ENCODE peak calls at places on chromosomes 1 and 21, in four cellular contexts. A is upper lobe of right lung, H is transverse colon, U is GM23338. C is an unnamed sample. For H3K4me1 and H3K36me3, the result is how much of the 10 kb centered on the place peaks cover.

GRCh38 chr1:178798232-178798861 is 72.5 kb downstream of the ANGPTL1 start:
- DNase-seq in A (no peak), H (no peak), U (no peak), C (no peak)

GRCh38 chr21:19400223-19400770 is 996.7 kb upstream of the TMPRSS15 start:
- DNase-seq in H (no peak), A (no peak), U (no peak), C (no peak)

GRCh38 chr1:219686171-219686570 is 73.3 kb upstream of the ZC3H11B start:
- DNase-seq in A (no peak), U (no peak), H (no peak), C (no peak)

GRCh38 chr21:38793926-38794713 is 11.6 kb upstream of the ETS2 start:
- DNase-seq in U (no peak), A (no peak), H (no peak), C (no peak)

GRCh38 chr1:233356705-233356987 is 29.1 kb downstream of the MAP3K21 start:
- DNase-seq in U (no peak), A (no peak), H (no peak), C (no peak)

GRCh38 chr21:34364921-34365320 is 1.1 kb downstream of the KCNE2 start:
- DNase-seq in A (no peak), U (no peak), H (no peak), C (no peak)

GRCh38 chr1:151327903-151328674 is 873 bp upstream of the PI4KB start:
- DNase-seq in H (peak), A (peak), U (peak), C (no peak)

GRCh38 chr1:186286615-186287317 is 88.3 kb downstream of the TPR start:
- DNase-seq in A (no peak), H (no peak), U (no peak), C (no peak)

GRCh38 chr1:204445860-204446412 is 34.3 kb upstream of the PPP1R15B start:
- DNase-seq in U (peak), H (peak), A (peak), C (peak)

GRCh38 chr1:215888159-215888558 is 321.1 kb downstream of the KCTD3 start:
- DNase-seq in A (no peak), H (no peak), U (peak), C (no peak)

GRCh38 chr1:46615735-46616134 is 876 bp downstream of the MOB3C start:
- DNase-seq in H (no peak), U (no peak), A (no peak), C (no peak)

GRCh38 chr1:184437306-184437705 is 50.5 kb downstream of the C1orf21 start:
- DNase-seq in A (no peak), U (no peak), H (peak), C (no peak)

GRCh38 chr1:81582467-81582986 is 218.2 kb upstream of the ADGRL2 start:
- DNase-seq in H (no peak), A (no peak), U (no peak), C (no peak)

DNA sequence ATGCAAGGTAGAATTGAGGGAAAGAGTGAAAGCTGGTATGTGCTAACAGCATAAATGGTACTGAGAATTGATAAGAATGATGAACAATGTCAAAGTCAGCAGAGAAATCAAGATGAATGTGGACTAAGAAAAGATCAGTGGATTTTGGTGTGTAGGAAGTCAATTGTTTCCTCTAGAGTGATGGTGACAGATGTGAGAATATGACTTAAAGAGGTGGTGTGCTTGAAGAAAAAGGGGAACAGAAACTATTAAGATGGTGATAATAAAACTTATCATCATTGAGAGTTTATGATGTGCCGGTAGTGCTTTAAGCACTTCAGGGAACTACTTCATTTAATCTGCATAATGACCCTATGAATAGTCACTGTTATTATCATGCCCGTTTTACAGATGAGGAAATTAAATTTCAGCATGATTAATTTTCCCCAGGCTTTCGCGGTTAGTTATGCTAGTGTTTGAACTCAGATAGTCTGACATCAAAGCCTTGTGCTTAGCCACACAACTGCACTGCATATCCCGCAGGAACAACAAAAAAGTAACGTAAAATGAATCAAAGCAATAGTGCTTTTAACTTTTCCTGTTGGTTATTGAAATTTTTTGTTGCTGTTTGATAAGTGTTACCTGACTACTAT is 246.9 kb upstream of the LRRC7 start:
- DNase-seq in A (no peak), U (no peak), H (no peak), C (no peak)
- H3K4me1 ChIP-seq in A (under half), U (under half), H (under half), C (under half)

DNA sequence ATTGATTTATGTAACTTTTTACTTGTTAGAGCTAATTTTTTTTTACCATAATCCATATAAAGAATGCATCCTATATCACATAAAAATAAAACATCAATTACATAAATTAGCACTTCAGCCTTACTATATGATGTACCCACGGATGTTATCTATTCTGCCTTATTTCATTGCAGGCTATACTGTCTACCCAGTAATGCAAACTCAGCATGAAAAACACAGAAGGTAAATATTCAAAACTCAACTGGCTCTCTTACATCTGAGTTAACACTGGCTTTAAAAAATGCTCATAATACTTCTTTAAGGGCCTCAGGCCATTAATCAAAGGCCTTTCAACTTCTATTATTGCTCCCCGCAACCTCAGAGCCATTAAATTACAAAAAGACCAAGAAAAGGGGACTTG is 65.8 kb downstream of the AHCTF1 start:
- DNase-seq in U (no peak), A (no peak), H (no peak), C (no peak)
- H3K36me3 ChIP-seq in U (under half), A (half or more), H (under half), C (under half)

GRCh38 chr1:61253912-61254628 is 171.7 kb downstream of the NFIA start:
- DNase-seq in A (no peak), H (no peak), U (no peak), C (no peak)
- H3K4me1 ChIP-seq in A (under half), H (under half), U (under half), C (under half)

DNA sequence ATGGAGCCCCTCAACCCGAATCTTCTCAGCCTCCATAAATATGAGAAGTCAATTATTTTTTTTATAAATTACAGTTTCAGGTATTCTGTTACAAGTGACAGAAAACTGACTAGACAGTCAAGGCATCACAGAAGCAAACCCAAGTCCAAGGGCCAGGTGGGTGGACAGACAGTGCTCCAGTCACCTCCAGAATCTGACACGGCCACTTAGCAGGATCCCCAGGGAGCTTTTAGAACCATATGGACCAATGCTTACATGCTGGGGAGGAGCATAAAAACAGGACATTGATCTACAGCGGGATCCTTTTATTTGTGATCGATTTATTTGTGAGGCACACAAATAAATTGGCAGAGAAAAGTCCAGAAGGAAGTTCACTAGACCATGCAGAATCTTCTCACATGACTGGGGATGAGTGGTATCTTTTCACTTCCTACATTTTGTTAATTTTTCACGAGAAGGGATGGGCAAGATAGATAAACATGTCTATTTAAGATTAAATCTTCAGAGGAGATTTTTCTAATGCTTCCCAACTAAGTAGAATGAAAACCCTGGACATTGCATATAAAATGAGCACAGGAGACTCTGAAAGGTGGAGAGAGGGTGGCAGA is 15.0 kb downstream of the ZNF496 start:
- DNase-seq in A (no peak), U (no peak), H (no peak), C (no peak)
- H3K36me3 ChIP-seq in A (under half), U (under half), H (under half), C (under half)

GRCh38 chr1:40381268-40382109 is 8.0 kb downstream of the SMAP2 start:
- DNase-seq in H (no peak), U (no peak), A (no peak), C (peak)
- H3K4me1 ChIP-seq in H (under half), U (under half), A (half or more), C (half or more)

GRCh38 chr1:206421616-206422355 is 48.5 kb upstream of the IKBKE start:
- DNase-seq in A (no peak), H (no peak), U (no peak), C (no peak)
- H3K36me3 ChIP-seq in A (under half), H (under half), U (under half), C (under half)

GRCh38 chr1:68746378-68746777 is 249.5 kb upstream of the DEPDC1 start:
- DNase-seq in H (no peak), U (no peak), A (no peak), C (no peak)
- H3K4me1 ChIP-seq in H (under half), U (under half), A (under half), C (under half)

GRCh38 chr1:235107368-235108184 is 21.1 kb downstream of the TOMM20 start:
- DNase-seq in H (no peak), A (no peak), U (no peak), C (no peak)

GRCh38 chr1:235105051-235106043 is 23.3 kb downstream of the TOMM20 start:
- DNase-seq in H (no peak), U (no peak), A (no peak), C (peak)

GRCh38 chr1:235108876-235109275 is 19.8 kb downstream of the TOMM20 start:
- DNase-seq in U (no peak), A (no peak), H (no peak), C (no peak)

GRCh38 chr1:235106457-235106856 is 22.2 kb downstream of the TOMM20 start:
- DNase-seq in U (no peak), H (no peak), A (no peak), C (no peak)

GRCh38 chr1:235108185-235108593 is 20.4 kb downstream of the TOMM20 start:
- DNase-seq in U (no peak), H (no peak), A (no peak), C (no peak)
- H3K36me3 ChIP-seq in U (under half), H (under half), A (half or more), C (under half)

GRCh38 chr1:176692988-176693696 is 230.2 kb downstream of the PAPPA2 start:
- DNase-seq in A (no peak), U (no peak), H (no peak), C (no peak)
- H3K4me1 ChIP-seq in A (under half), U (under half), H (under half), C (under half)

C was measured in CD4-positive, alpha-beta memory T cell.